ENCODE peak calls at places on chromosomes 16 and 17, in ten cellular contexts. One of them, this sample, is unnamed.

GRCh38 chr17:17227608-17228520 is 9.1 kb downstream of the FLCN start:
- DNase-seq in ELR: no peak
- DNase-seq in activated gamma-delta T cell treated with anti-CD3 and anti-CD28 coated beads, Interleukin-2, amount 50 U/mL, for 16 hours: no peak
- DNase-seq in HFFc6: no peak
- DNase-seq in COR-L47: no peak
- DNase-seq in psoas muscle: peak
- DNase-seq in stimulated activated CD4-positive, alpha-beta T cell treated with anti-CD3 and anti-CD28 coated beads, TNF-alpha, amount 100 ng/mL, for 4 hours: no peak
- DNase-seq in nephron progenitor cell: no peak
- DNase-seq in right cardiac atrium: peak
- DNase-seq in activated CD8-positive, alpha-beta memory T cell treated with anti-CD3 and anti-CD28 coated beads for 4 hours: no peak
- DNase-seq in this sample: no peak

GRCh38 chr16:81315271-81316175 is 761 bp downstream of the GAN start:
- DNase-seq in ELR: peak
- DNase-seq in activated gamma-delta T cell treated with anti-CD3 and anti-CD28 coated beads, Interleukin-2, amount 50 U/mL, for 16 hours: peak
- DNase-seq in HFFc6: peak
- DNase-seq in COR-L47: peak
- DNase-seq in psoas muscle: peak
- DNase-seq in stimulated activated CD4-positive, alpha-beta T cell treated with anti-CD3 and anti-CD28 coated beads, TNF-alpha, amount 100 ng/mL, for 4 hours: peak
- DNase-seq in nephron progenitor cell: peak
- DNase-seq in right cardiac atrium: peak
- DNase-seq in activated CD8-positive, alpha-beta memory T cell treated with anti-CD3 and anti-CD28 coated beads for 4 hours: peak
- DNase-seq in this sample: peak

GRCh38 chr17:7004398-7005253 is 7.8 kb upstream of the RNASEK start:
- DNase-seq in ELR: peak
- DNase-seq in activated gamma-delta T cell treated with anti-CD3 and anti-CD28 coated beads, Interleukin-2, amount 50 U/mL, for 16 hours: no peak
- DNase-seq in HFFc6: peak
- DNase-seq in COR-L47: peak
- DNase-seq in psoas muscle: peak
- DNase-seq in stimulated activated CD4-positive, alpha-beta T cell treated with anti-CD3 and anti-CD28 coated beads, TNF-alpha, amount 100 ng/mL, for 4 hours: no peak
- DNase-seq in nephron progenitor cell: no peak
- DNase-seq in right cardiac atrium: peak
- DNase-seq in activated CD8-positive, alpha-beta memory T cell treated with anti-CD3 and anti-CD28 coated beads for 4 hours: no peak
- DNase-seq in this sample: peak

GRCh38 chr17:48756816-48757215 is 28.3 kb upstream of the HOXB13 start:
- DNase-seq in ELR: no peak
- DNase-seq in activated gamma-delta T cell treated with anti-CD3 and anti-CD28 coated beads, Interleukin-2, amount 50 U/mL, for 16 hours: no peak
- DNase-seq in HFFc6: no peak
- DNase-seq in COR-L47: peak
- DNase-seq in psoas muscle: no peak
- DNase-seq in stimulated activated CD4-positive, alpha-beta T cell treated with anti-CD3 and anti-CD28 coated beads, TNF-alpha, amount 100 ng/mL, for 4 hours: no peak
- DNase-seq in nephron progenitor cell: no peak
- DNase-seq in right cardiac atrium: no peak
- DNase-seq in activated CD8-positive, alpha-beta memory T cell treated with anti-CD3 and anti-CD28 coated beads for 4 hours: no peak
- DNase-seq in this sample: no peak

GRCh38 chr17:19363460-19364035 is 1.0 kb upstream of the B9D1 start:
- DNase-seq in ELR: no peak
- DNase-seq in activated gamma-delta T cell treated with anti-CD3 and anti-CD28 coated beads, Interleukin-2, amount 50 U/mL, for 16 hours: no peak
- DNase-seq in HFFc6: no peak
- DNase-seq in COR-L47: no peak
- DNase-seq in psoas muscle: peak
- DNase-seq in stimulated activated CD4-positive, alpha-beta T cell treated with anti-CD3 and anti-CD28 coated beads, TNF-alpha, amount 100 ng/mL, for 4 hours: no peak
- DNase-seq in nephron progenitor cell: no peak
- DNase-seq in right cardiac atrium: no peak
- DNase-seq in activated CD8-positive, alpha-beta memory T cell treated with anti-CD3 and anti-CD28 coated beads for 4 hours: no peak
- DNase-seq in this sample: no peak

GRCh38 chr16:59733321-59733720 is 999.2 kb upstream of the GOT2 start:
- DNase-seq in ELR: no peak
- DNase-seq in activated gamma-delta T cell treated with anti-CD3 and anti-CD28 coated beads, Interleukin-2, amount 50 U/mL, for 16 hours: no peak
- DNase-seq in HFFc6: no peak
- DNase-seq in COR-L47: no peak
- DNase-seq in psoas muscle: no peak
- DNase-seq in stimulated activated CD4-positive, alpha-beta T cell treated with anti-CD3 and anti-CD28 coated beads, TNF-alpha, amount 100 ng/mL, for 4 hours: no peak
- DNase-seq in nephron progenitor cell: no peak
- DNase-seq in right cardiac atrium: no peak
- DNase-seq in activated CD8-positive, alpha-beta memory T cell treated with anti-CD3 and anti-CD28 coated beads for 4 hours: no peak
- DNase-seq in this sample: no peak

GRCh38 chr17:81510524-81510797 is 2.1 kb downstream of the ACTG1 start:
- DNase-seq in ELR: peak
- DNase-seq in activated gamma-delta T cell treated with anti-CD3 and anti-CD28 coated beads, Interleukin-2, amount 50 U/mL, for 16 hours: no peak
- DNase-seq in HFFc6: no peak
- DNase-seq in COR-L47: no peak
- DNase-seq in psoas muscle: no peak
- DNase-seq in stimulated activated CD4-positive, alpha-beta T cell treated with anti-CD3 and anti-CD28 coated beads, TNF-alpha, amount 100 ng/mL, for 4 hours: no peak
- DNase-seq in nephron progenitor cell: no peak
- DNase-seq in right cardiac atrium: no peak
- DNase-seq in activated CD8-positive, alpha-beta memory T cell treated with anti-CD3 and anti-CD28 coated beads for 4 hours: no peak
- DNase-seq in this sample: no peak

GRCh38 chr17:34584805-34585416 is 5.5 kb downstream of the TMEM132E start:
- DNase-seq in ELR: peak
- DNase-seq in activated gamma-delta T cell treated with anti-CD3 and anti-CD28 coated beads, Interleukin-2, amount 50 U/mL, for 16 hours: no peak
- DNase-seq in HFFc6: peak
- DNase-seq in COR-L47: peak
- DNase-seq in psoas muscle: no peak
- DNase-seq in stimulated activated CD4-positive, alpha-beta T cell treated with anti-CD3 and anti-CD28 coated beads, TNF-alpha, amount 100 ng/mL, for 4 hours: no peak
- DNase-seq in nephron progenitor cell: no peak
- DNase-seq in right cardiac atrium: no peak
- DNase-seq in activated CD8-positive, alpha-beta memory T cell treated with anti-CD3 and anti-CD28 coated beads for 4 hours: no peak
- DNase-seq in this sample: no peak

GRCh38 chr17:74427048-74427762 is 4.7 kb upstream of the GPRC5C start:
- DNase-seq in ELR: no peak
- DNase-seq in activated gamma-delta T cell treated with anti-CD3 and anti-CD28 coated beads, Interleukin-2, amount 50 U/mL, for 16 hours: no peak
- DNase-seq in HFFc6: no peak
- DNase-seq in COR-L47: no peak
- DNase-seq in psoas muscle: peak
- DNase-seq in stimulated activated CD4-positive, alpha-beta T cell treated with anti-CD3 and anti-CD28 coated beads, TNF-alpha, amount 100 ng/mL, for 4 hours: no peak
- DNase-seq in nephron progenitor cell: peak
- DNase-seq in right cardiac atrium: peak
- DNase-seq in activated CD8-positive, alpha-beta memory T cell treated with anti-CD3 and anti-CD28 coated beads for 4 hours: no peak
- DNase-seq in this sample: no peak

GRCh38 chr17:15332338-15332737 is 9.1 kb downstream of the TEKT3 start:
- DNase-seq in ELR: no peak
- DNase-seq in activated gamma-delta T cell treated with anti-CD3 and anti-CD28 coated beads, Interleukin-2, amount 50 U/mL, for 16 hours: no peak
- DNase-seq in HFFc6: no peak
- DNase-seq in COR-L47: no peak
- DNase-seq in psoas muscle: no peak
- DNase-seq in stimulated activated CD4-positive, alpha-beta T cell treated with anti-CD3 and anti-CD28 coated beads, TNF-alpha, amount 100 ng/mL, for 4 hours: no peak
- DNase-seq in nephron progenitor cell: no peak
- DNase-seq in right cardiac atrium: no peak
- DNase-seq in activated CD8-positive, alpha-beta memory T cell treated with anti-CD3 and anti-CD28 coated beads for 4 hours: no peak
- DNase-seq in this sample: no peak

GRCh38 chr17:61250335-61250890 is 149.2 kb upstream of the TBX2 start:
- DNase-seq in ELR: peak
- DNase-seq in activated gamma-delta T cell treated with anti-CD3 and anti-CD28 coated beads, Interleukin-2, amount 50 U/mL, for 16 hours: no peak
- DNase-seq in HFFc6: peak
- DNase-seq in COR-L47: no peak
- DNase-seq in psoas muscle: no peak
- DNase-seq in stimulated activated CD4-positive, alpha-beta T cell treated with anti-CD3 and anti-CD28 coated beads, TNF-alpha, amount 100 ng/mL, for 4 hours: no peak
- DNase-seq in nephron progenitor cell: no peak
- DNase-seq in right cardiac atrium: no peak
- DNase-seq in activated CD8-positive, alpha-beta memory T cell treated with anti-CD3 and anti-CD28 coated beads for 4 hours: no peak
- DNase-seq in this sample: no peak

GRCh38 chr17:20059728-20060188 is 50.6 kb downstream of the SPECC1 start:
- DNase-seq in ELR: peak
- DNase-seq in activated gamma-delta T cell treated with anti-CD3 and anti-CD28 coated beads, Interleukin-2, amount 50 U/mL, for 16 hours: no peak
- DNase-seq in HFFc6: peak
- DNase-seq in COR-L47: no peak
- DNase-seq in psoas muscle: no peak
- DNase-seq in stimulated activated CD4-positive, alpha-beta T cell treated with anti-CD3 and anti-CD28 coated beads, TNF-alpha, amount 100 ng/mL, for 4 hours: no peak
- DNase-seq in nephron progenitor cell: no peak
- DNase-seq in right cardiac atrium: no peak
- DNase-seq in activated CD8-positive, alpha-beta memory T cell treated with anti-CD3 and anti-CD28 coated beads for 4 hours: no peak
- DNase-seq in this sample: no peak

GRCh38 chr16:2090819-2091721 is 43.3 kb downstream of the TSC2 start:
- DNase-seq in ELR: peak
- DNase-seq in activated gamma-delta T cell treated with anti-CD3 and anti-CD28 coated beads, Interleukin-2, amount 50 U/mL, for 16 hours: no peak
- DNase-seq in HFFc6: no peak
- DNase-seq in COR-L47: no peak
- DNase-seq in psoas muscle: peak
- DNase-seq in stimulated activated CD4-positive, alpha-beta T cell treated with anti-CD3 and anti-CD28 coated beads, TNF-alpha, amount 100 ng/mL, for 4 hours: no peak
- DNase-seq in nephron progenitor cell: peak
- DNase-seq in right cardiac atrium: peak
- DNase-seq in activated CD8-positive, alpha-beta memory T cell treated with anti-CD3 and anti-CD28 coated beads for 4 hours: no peak
- DNase-seq in this sample: peak

GRCh38 chr16:77406680-77407079 is 28.2 kb downstream of the ADAMTS18 start:
- DNase-seq in ELR: peak
- DNase-seq in activated gamma-delta T cell treated with anti-CD3 and anti-CD28 coated beads, Interleukin-2, amount 50 U/mL, for 16 hours: no peak
- DNase-seq in HFFc6: no peak
- DNase-seq in COR-L47: no peak
- DNase-seq in psoas muscle: no peak
- DNase-seq in stimulated activated CD4-positive, alpha-beta T cell treated with anti-CD3 and anti-CD28 coated beads, TNF-alpha, amount 100 ng/mL, for 4 hours: no peak
- DNase-seq in nephron progenitor cell: no peak
- DNase-seq in right cardiac atrium: no peak
- DNase-seq in activated CD8-positive, alpha-beta memory T cell treated with anti-CD3 and anti-CD28 coated beads for 4 hours: no peak
- DNase-seq in this sample: no peak

GRCh38 chr16:22763655-22764054 is 50.3 kb upstream of the HS3ST2 start:
- DNase-seq in ELR: no peak
- DNase-seq in activated gamma-delta T cell treated with anti-CD3 and anti-CD28 coated beads, Interleukin-2, amount 50 U/mL, for 16 hours: no peak
- DNase-seq in HFFc6: no peak
- DNase-seq in COR-L47: no peak
- DNase-seq in psoas muscle: no peak
- DNase-seq in stimulated activated CD4-positive, alpha-beta T cell treated with anti-CD3 and anti-CD28 coated beads, TNF-alpha, amount 100 ng/mL, for 4 hours: no peak
- DNase-seq in nephron progenitor cell: peak
- DNase-seq in right cardiac atrium: peak
- DNase-seq in activated CD8-positive, alpha-beta memory T cell treated with anti-CD3 and anti-CD28 coated beads for 4 hours: no peak
- DNase-seq in this sample: no peak

GRCh38 chr16:66832661-66833305 is 2.0 kb upstream of the NAE1 start:
- DNase-seq in ELR: peak
- DNase-seq in activated gamma-delta T cell treated with anti-CD3 and anti-CD28 coated beads, Interleukin-2, amount 50 U/mL, for 16 hours: no peak
- DNase-seq in HFFc6: peak
- DNase-seq in COR-L47: no peak
- DNase-seq in psoas muscle: no peak
- DNase-seq in stimulated activated CD4-positive, alpha-beta T cell treated with anti-CD3 and anti-CD28 coated beads, TNF-alpha, amount 100 ng/mL, for 4 hours: no peak
- DNase-seq in nephron progenitor cell: no peak
- DNase-seq in right cardiac atrium: no peak
- DNase-seq in activated CD8-positive, alpha-beta memory T cell treated with anti-CD3 and anti-CD28 coated beads for 4 hours: no peak
- DNase-seq in this sample: no peak

GRCh38 chr16:23729503-23730424 is 16.7 kb upstream of the ERN2 start:
- DNase-seq in ELR: peak
- DNase-seq in activated gamma-delta T cell treated with anti-CD3 and anti-CD28 coated beads, Interleukin-2, amount 50 U/mL, for 16 hours: no peak
- DNase-seq in HFFc6: no peak
- DNase-seq in COR-L47: no peak
- DNase-seq in psoas muscle: no peak
- DNase-seq in stimulated activated CD4-positive, alpha-beta T cell treated with anti-CD3 and anti-CD28 coated beads, TNF-alpha, amount 100 ng/mL, for 4 hours: no peak
- DNase-seq in nephron progenitor cell: no peak
- DNase-seq in right cardiac atrium: no peak
- DNase-seq in activated CD8-positive, alpha-beta memory T cell treated with anti-CD3 and anti-CD28 coated beads for 4 hours: no peak
- DNase-seq in this sample: no peak

GRCh38 chr17:41800601-41801373 is 11.0 kb downstream of the P3H4 start:
- DNase-seq in ELR: no peak
- DNase-seq in activated gamma-delta T cell treated with anti-CD3 and anti-CD28 coated beads, Interleukin-2, amount 50 U/mL, for 16 hours: no peak
- DNase-seq in HFFc6: peak
- DNase-seq in COR-L47: peak
- DNase-seq in psoas muscle: no peak
- DNase-seq in stimulated activated CD4-positive, alpha-beta T cell treated with anti-CD3 and anti-CD28 coated beads, TNF-alpha, amount 100 ng/mL, for 4 hours: no peak
- DNase-seq in nephron progenitor cell: peak
- DNase-seq in right cardiac atrium: no peak
- DNase-seq in activated CD8-positive, alpha-beta memory T cell treated with anti-CD3 and anti-CD28 coated beads for 4 hours: no peak
- DNase-seq in this sample: no peak

GRCh38 chr17:77231076-77231871 is 90.5 kb downstream of the SEC14L1 start:
- DNase-seq in ELR: no peak
- DNase-seq in activated gamma-delta T cell treated with anti-CD3 and anti-CD28 coated beads, Interleukin-2, amount 50 U/mL, for 16 hours: no peak
- DNase-seq in HFFc6: no peak
- DNase-seq in COR-L47: no peak
- DNase-seq in psoas muscle: no peak
- DNase-seq in stimulated activated CD4-positive, alpha-beta T cell treated with anti-CD3 and anti-CD28 coated beads, TNF-alpha, amount 100 ng/mL, for 4 hours: no peak
- DNase-seq in nephron progenitor cell: no peak
- DNase-seq in right cardiac atrium: no peak
- DNase-seq in activated CD8-positive, alpha-beta memory T cell treated with anti-CD3 and anti-CD28 coated beads for 4 hours: no peak
- DNase-seq in this sample: no peak

GRCh38 chr16:65306313-65306712 is 184.4 kb upstream of the CDH11 start:
- DNase-seq in ELR: no peak
- DNase-seq in activated gamma-delta T cell treated with anti-CD3 and anti-CD28 coated beads, Interleukin-2, amount 50 U/mL, for 16 hours: no peak
- DNase-seq in HFFc6: peak
- DNase-seq in COR-L47: no peak
- DNase-seq in psoas muscle: no peak
- DNase-seq in stimulated activated CD4-positive, alpha-beta T cell treated with anti-CD3 and anti-CD28 coated beads, TNF-alpha, amount 100 ng/mL, for 4 hours: no peak
- DNase-seq in nephron progenitor cell: no peak
- DNase-seq in right cardiac atrium: no peak
- DNase-seq in activated CD8-positive, alpha-beta memory T cell treated with anti-CD3 and anti-CD28 coated beads for 4 hours: no peak
- DNase-seq in this sample: no peak

GRCh38 chr16:82843606-82844271 is 217.0 kb downstream of the CDH13 start:
- DNase-seq in ELR: no peak
- DNase-seq in activated gamma-delta T cell treated with anti-CD3 and anti-CD28 coated beads, Interleukin-2, amount 50 U/mL, for 16 hours: no peak
- DNase-seq in HFFc6: no peak
- DNase-seq in COR-L47: no peak
- DNase-seq in psoas muscle: no peak
- DNase-seq in stimulated activated CD4-positive, alpha-beta T cell treated with anti-CD3 and anti-CD28 coated beads, TNF-alpha, amount 100 ng/mL, for 4 hours: no peak
- DNase-seq in nephron progenitor cell: no peak
- DNase-seq in right cardiac atrium: no peak
- DNase-seq in activated CD8-positive, alpha-beta memory T cell treated with anti-CD3 and anti-CD28 coated beads for 4 hours: no peak
- DNase-seq in this sample: no peak

GRCh38 chr16:4200000-4200780 is 41.7 kb downstream of the SRL start:
- DNase-seq in ELR: peak
- DNase-seq in activated gamma-delta T cell treated with anti-CD3 and anti-CD28 coated beads, Interleukin-2, amount 50 U/mL, for 16 hours: no peak
- DNase-seq in HFFc6: peak
- DNase-seq in COR-L47: peak
- DNase-seq in psoas muscle: peak
- DNase-seq in stimulated activated CD4-positive, alpha-beta T cell treated with anti-CD3 and anti-CD28 coated beads, TNF-alpha, amount 100 ng/mL, for 4 hours: peak
- DNase-seq in nephron progenitor cell: peak
- DNase-seq in right cardiac atrium: peak
- DNase-seq in activated CD8-positive, alpha-beta memory T cell treated with anti-CD3 and anti-CD28 coated beads for 4 hours: no peak
- DNase-seq in this sample: no peak

GRCh38 chr17:50464121-50464520 is 4.6 kb downstream of the CHAD start:
- DNase-seq in ELR: no peak
- DNase-seq in activated gamma-delta T cell treated with anti-CD3 and anti-CD28 coated beads, Interleukin-2, amount 50 U/mL, for 16 hours: no peak
- DNase-seq in HFFc6: no peak
- DNase-seq in COR-L47: no peak
- DNase-seq in psoas muscle: no peak
- DNase-seq in stimulated activated CD4-positive, alpha-beta T cell treated with anti-CD3 and anti-CD28 coated beads, TNF-alpha, amount 100 ng/mL, for 4 hours: no peak
- DNase-seq in nephron progenitor cell: no peak
- DNase-seq in right cardiac atrium: no peak
- DNase-seq in activated CD8-positive, alpha-beta memory T cell treated with anti-CD3 and anti-CD28 coated beads for 4 hours: no peak
- DNase-seq in this sample: no peak

GRCh38 chr17:45382226-45382625 is 50.4 kb downstream of the ARHGAP27 start:
- DNase-seq in ELR: no peak
- DNase-seq in activated gamma-delta T cell treated with anti-CD3 and anti-CD28 coated beads, Interleukin-2, amount 50 U/mL, for 16 hours: no peak
- DNase-seq in HFFc6: no peak
- DNase-seq in COR-L47: no peak
- DNase-seq in psoas muscle: no peak
- DNase-seq in stimulated activated CD4-positive, alpha-beta T cell treated with anti-CD3 and anti-CD28 coated beads, TNF-alpha, amount 100 ng/mL, for 4 hours: no peak
- DNase-seq in nephron progenitor cell: no peak
- DNase-seq in right cardiac atrium: no peak
- DNase-seq in activated CD8-positive, alpha-beta memory T cell treated with anti-CD3 and anti-CD28 coated beads for 4 hours: no peak
- DNase-seq in this sample: no peak

GRCh38 chr16:55501549-55502322 is 7.1 kb upstream of the LPCAT2 start:
- DNase-seq in ELR: peak
- DNase-seq in activated gamma-delta T cell treated with anti-CD3 and anti-CD28 coated beads, Interleukin-2, amount 50 U/mL, for 16 hours: no peak
- DNase-seq in HFFc6: no peak
- DNase-seq in COR-L47: no peak
- DNase-seq in psoas muscle: no peak
- DNase-seq in stimulated activated CD4-positive, alpha-beta T cell treated with anti-CD3 and anti-CD28 coated beads, TNF-alpha, amount 100 ng/mL, for 4 hours: no peak
- DNase-seq in nephron progenitor cell: no peak
- DNase-seq in right cardiac atrium: no peak
- DNase-seq in activated CD8-positive, alpha-beta memory T cell treated with anti-CD3 and anti-CD28 coated beads for 4 hours: no peak
- DNase-seq in this sample: no peak

GRCh38 chr17:27242951-27243350 is 51.0 kb upstream of the WSB1 start:
- DNase-seq in ELR: no peak
- DNase-seq in activated gamma-delta T cell treated with anti-CD3 and anti-CD28 coated beads, Interleukin-2, amount 50 U/mL, for 16 hours: no peak
- DNase-seq in HFFc6: no peak
- DNase-seq in COR-L47: no peak
- DNase-seq in psoas muscle: no peak
- DNase-seq in stimulated activated CD4-positive, alpha-beta T cell treated with anti-CD3 and anti-CD28 coated beads, TNF-alpha, amount 100 ng/mL, for 4 hours: no peak
- DNase-seq in nephron progenitor cell: no peak
- DNase-seq in right cardiac atrium: no peak
- DNase-seq in activated CD8-positive, alpha-beta memory T cell treated with anti-CD3 and anti-CD28 coated beads for 4 hours: no peak
- DNase-seq in this sample: no peak

GRCh38 chr17:45293413-45294211 is 23.2 kb downstream of the MAP3K14 start:
- DNase-seq in ELR: peak
- DNase-seq in activated gamma-delta T cell treated with anti-CD3 and anti-CD28 coated beads, Interleukin-2, amount 50 U/mL, for 16 hours: no peak
- DNase-seq in HFFc6: peak
- DNase-seq in COR-L47: no peak
- DNase-seq in psoas muscle: peak
- DNase-seq in stimulated activated CD4-positive, alpha-beta T cell treated with anti-CD3 and anti-CD28 coated beads, TNF-alpha, amount 100 ng/mL, for 4 hours: no peak
- DNase-seq in nephron progenitor cell: peak
- DNase-seq in right cardiac atrium: peak
- DNase-seq in activated CD8-positive, alpha-beta memory T cell treated with anti-CD3 and anti-CD28 coated beads for 4 hours: no peak
- DNase-seq in this sample: no peak

GRCh38 chr16:13148836-13149235 is 247.4 kb downstream of the SHISA9 start:
- DNase-seq in ELR: no peak
- DNase-seq in activated gamma-delta T cell treated with anti-CD3 and anti-CD28 coated beads, Interleukin-2, amount 50 U/mL, for 16 hours: no peak
- DNase-seq in HFFc6: no peak
- DNase-seq in COR-L47: no peak
- DNase-seq in psoas muscle: no peak
- DNase-seq in stimulated activated CD4-positive, alpha-beta T cell treated with anti-CD3 and anti-CD28 coated beads, TNF-alpha, amount 100 ng/mL, for 4 hours: no peak
- DNase-seq in nephron progenitor cell: no peak
- DNase-seq in right cardiac atrium: no peak
- DNase-seq in activated CD8-positive, alpha-beta memory T cell treated with anti-CD3 and anti-CD28 coated beads for 4 hours: no peak
- DNase-seq in this sample: no peak